ENCODE peak calls at places on chromosomes 6 and 20, in five cellular contexts. K is neural progenitor cell, N is IMR-90, D is astrocyte, X is mammary epithelial cell. J is an unnamed sample.

GRCh38 chr6:106894978-106895702 is 79.4 kb downstream of the CD24 start:
- DNase-seq in K (no peak), N (peak; percentile 11), D (peak; percentile 9), X (peak; percentile 78), J (no peak)

GRCh38 chr6:150485559-150486517 is 113.8 kb upstream of the PLEKHG1 start:
- DNase-seq in K (no peak), N (no peak), D (no peak), X (no peak), J (no peak)

GRCh38 chr6:167709196-167709595 is 117.5 kb upstream of the AFDN start:
- DNase-seq in K (no peak), N (no peak), D (no peak), X (no peak), J (no peak)

GRCh38 chr20:14334306-14334930 is 3.0 kb downstream of the FLRT3 start:
- DNase-seq in K (peak; percentile 87), N (peak; percentile 45), D (peak; percentile 18), X (peak; percentile 70), J (peak; percentile 89)

GRCh38 chr20:13995086-13995665 is at the start of gene MACROD2:
- DNase-seq in K (peak; percentile 98), N (peak; percentile 16), D (peak; percentile 58), X (peak; percentile 97), J (peak; percentile 94)

GRCh38 chr6:17281100-17281496 is at the start of gene RBM24:
- DNase-seq in K (peak; percentile 91), N (peak; percentile 79), D (peak; percentile 69), X (peak; percentile 44), J (peak; percentile 93)

GRCh38 chr20:61434361-61434781 is 182.3 kb downstream of the CDH4 start:
- DNase-seq in K (peak; percentile 67), N (peak; percentile 25), D (no peak), X (no peak), J (no peak)

GRCh38 chr6:4928426-4928825 is 75.4 kb downstream of the RPP40 start:
- DNase-seq in K (no peak), N (peak; percentile 55), D (peak; percentile 74), X (peak; percentile 37), J (peak; percentile 54)

GRCh38 chr6:150641398-150642139 is 41.9 kb downstream of the PLEKHG1 start:
- DNase-seq in K (no peak), N (no peak), D (peak; percentile 29), X (peak; percentile 26), J (no peak)

GRCh38 chr6:167726043-167726442 is 100.7 kb upstream of the AFDN start:
- DNase-seq in K (no peak), N (no peak), D (no peak), X (no peak), J (no peak)

GRCh38 chr6:136723780-136724179 is 68.5 kb downstream of the MAP3K5 start:
- DNase-seq in K (no peak), N (no peak), D (no peak), X (no peak), J (no peak)

GRCh38 chr6:158377866-158378265 is 65.6 kb downstream of the TULP4 start:
- DNase-seq in K (no peak), N (peak; percentile 77), D (peak; percentile 32), X (peak; percentile 97), J (peak; percentile 33)

GRCh38 chr20:61117725-61118124 is 134.3 kb upstream of the CDH4 start:
- DNase-seq in K (no peak), N (peak; percentile 80), D (peak; percentile 68), X (peak; percentile 2), J (peak; percentile 4)

GRCh38 chr6:16319813-16320532 is 81.6 kb downstream of the GMPR start:
- DNase-seq in K (no peak), N (peak; percentile 98), D (peak; percentile 97), X (peak; percentile 83), J (peak; percentile 96)

GRCh38 chr6:25013249-25013648 is 77.5 kb upstream of the RIPOR2 start:
- DNase-seq in K (no peak), N (no peak), D (no peak), X (no peak), J (no peak)

GRCh38 chr6:20331625-20332024 is 70.1 kb upstream of the E2F3 start:
- DNase-seq in K (no peak), N (no peak), D (no peak), X (no peak), J (no peak)

GRCh38 chr6:151430886-151431285 is 21.0 kb downstream of the RMND1 start:
- DNase-seq in K (peak; percentile 75), N (no peak), D (no peak), X (no peak), J (no peak)

GRCh38 chr6:21753571-21754108 is 160.1 kb downstream of the SOX4 start:
- DNase-seq in K (no peak), N (peak; percentile 97), D (peak; percentile 98), X (no peak), J (peak; percentile 79)

GRCh38 chr6:7500737-7501282 is 40.7 kb upstream of the DSP start:
- DNase-seq in K (no peak), N (no peak), D (no peak), X (no peak), J (no peak)

GRCh38 chr20:12156252-12156651 is 238.6 kb downstream of the BTBD3 start:
- DNase-seq in K (no peak), N (no peak), D (no peak), X (no peak), J (no peak)

GRCh38 chr6:12163149-12163548 is 127.0 kb upstream of the EDN1 start:
- DNase-seq in K (no peak), N (no peak), D (no peak), X (no peak), J (no peak)

GRCh38 chr6:145278163-145278807 is 457.0 kb downstream of the EPM2A start:
- DNase-seq in K (no peak), N (peak; percentile 68), D (peak; percentile 68), X (no peak), J (peak; percentile 19)

GRCh38 chr6:44056392-44057237 is 70.6 kb downstream of the MRPL14 start:
- DNase-seq in K (no peak), N (peak; percentile 90), D (peak; percentile 83), X (peak; percentile 14), J (no peak)

GRCh38 chr6:35019171-35019570 is 122.0 kb downstream of the TCP11 start:
- DNase-seq in K (no peak), N (no peak), D (no peak), X (no peak), J (no peak)

GRCh38 chr20:32737371-32738223 is 5.7 kb downstream of the COMMD7 start:
- DNase-seq in K (no peak), N (peak; percentile 91), D (peak; percentile 90), X (peak; percentile 54), J (peak; percentile 31)

GRCh38 chr6:10383312-10384063 is 31.4 kb downstream of the TFAP2A start:
- DNase-seq in K (peak; percentile 66), N (no peak), D (no peak), X (peak; percentile 41), J (peak; percentile 51)
- H3K4me3 ChIP-seq in K (peak overlapping the region; percentile 29), N (no peak overlapping the region), D (no peak overlapping the region), X (peak overlapping the region; percentile 41), J (no peak overlapping the region)

GRCh38 chr6:14661188-14661587 is 543.6 kb downstream of the CD83 start:
- DNase-seq in K (no peak), N (peak; percentile 89), D (no peak), X (peak; percentile 25), J (no peak)

GRCh38 chr6:14661696-14662095 is 544.1 kb downstream of the CD83 start:
- DNase-seq in K (peak; percentile 52), N (no peak), D (no peak), X (no peak), J (no peak)

GRCh38 chr6:14665827-14666724 is 548.5 kb downstream of the CD83 start:
- DNase-seq in K (no peak), N (peak; percentile 100), D (peak; percentile 96), X (peak; percentile 94), J (peak; percentile 70)

GRCh38 chr6:14664616-14665315 is 547.2 kb downstream of the CD83 start:
- DNase-seq in K (no peak), N (no peak), D (no peak), X (no peak), J (peak; percentile 19)

DNA sequence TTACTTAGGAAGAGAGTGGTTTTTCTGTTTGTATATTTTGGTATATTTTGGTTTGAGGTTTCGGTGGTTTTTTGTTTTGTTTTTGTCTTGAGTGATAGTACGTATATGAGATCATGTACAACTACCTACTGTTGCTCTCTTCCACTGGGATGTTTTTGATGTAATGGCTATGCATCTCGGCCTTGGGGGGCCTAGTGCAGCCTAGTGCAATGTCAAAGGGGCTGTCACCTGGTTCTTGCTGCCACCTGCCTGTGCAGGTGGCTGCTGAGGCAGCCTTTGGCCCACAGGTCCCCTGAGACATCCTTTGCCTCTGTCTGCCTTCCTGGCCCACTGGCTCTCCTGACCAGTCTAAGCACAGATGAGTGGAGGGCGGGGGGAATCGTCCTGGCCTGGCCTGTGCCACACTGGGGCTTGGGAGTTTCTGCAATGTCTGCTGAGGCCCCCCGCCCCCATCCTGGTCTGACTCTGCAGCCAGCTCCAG is 546.6 kb downstream of the CD83 start:
- DNase-seq in K (no peak), N (peak; percentile 56), D (no peak), X (no peak), J (no peak)
- H3K4me1 ChIP-seq in K (peaks cover 28% of the 10 kb centered on the region), N (peaks cover 20% of the 10 kb centered on the region), D (peaks cover 17% of the 10 kb centered on the region), X (peaks cover 23% of the 10 kb centered on the region), J (peaks cover 4% of the 10 kb centered on the region)

DNA sequence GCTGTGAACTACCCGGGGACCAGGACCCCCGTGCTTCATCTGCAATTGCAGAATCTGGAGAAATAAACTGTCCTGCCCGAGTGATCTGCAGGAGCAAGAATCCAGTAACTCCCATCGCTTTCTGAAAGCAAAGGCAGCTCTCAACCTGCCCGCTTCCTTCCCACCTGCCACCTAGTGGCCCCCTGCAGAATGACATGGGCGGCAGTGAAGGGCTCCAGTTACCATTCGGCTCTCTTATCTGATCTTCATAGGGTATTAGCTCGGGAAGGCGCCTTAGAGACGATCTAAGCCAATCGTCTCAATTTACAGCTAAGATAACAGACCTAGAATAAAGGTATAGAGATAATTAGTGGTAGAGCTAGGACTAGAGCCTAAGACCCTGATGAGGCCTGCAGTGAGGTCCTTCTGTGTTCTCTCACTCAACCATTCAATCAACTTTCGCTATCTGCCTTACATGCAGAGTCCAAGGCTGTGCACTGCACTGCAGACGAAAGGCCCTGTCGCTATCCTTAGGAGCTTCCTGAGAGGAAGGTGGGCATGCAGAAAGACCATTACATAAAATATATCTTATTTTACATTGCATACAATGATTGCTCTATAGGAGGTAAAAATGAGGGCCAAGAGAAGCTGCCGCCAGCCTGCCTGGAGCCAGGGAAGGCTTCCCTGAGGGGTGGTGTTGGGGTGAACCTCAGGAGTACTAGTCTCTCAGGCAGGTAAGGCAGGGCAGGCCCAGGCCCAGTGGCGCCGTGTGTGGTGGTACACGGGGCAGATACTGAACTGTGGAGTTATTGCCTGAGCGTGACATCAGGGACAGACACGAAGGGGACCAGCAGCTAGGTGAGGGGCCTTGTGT is 7.1 kb upstream of the PSMG4 start:
- DNase-seq in K (peak; percentile 90), N (peak; percentile 80), D (peak; percentile 55), X (peak; percentile 72), J (peak; percentile 94)
- H3K9ac ChIP-seq in K (no peak overlapping the region), N (no peak overlapping the region), D (no peak overlapping the region), X (no peak overlapping the region), J (no peak overlapping the region)

GRCh38 chr6:75813476-75814250 is 64.6 kb downstream of the MYO6 start:
- DNase-seq in K (no peak), N (no peak), D (no peak), X (peak; percentile 68), J (no peak)

GRCh38 chr6:75808507-75808906 is 59.5 kb downstream of the MYO6 start:
- DNase-seq in K (no peak), N (no peak), D (no peak), X (no peak), J (no peak)

GRCh38 chr6:75818061-75818855 is 69.2 kb downstream of the MYO6 start:
- DNase-seq in K (no peak), N (peak; percentile 56), D (peak; percentile 42), X (peak; percentile 57), J (peak; percentile 58)

GRCh38 chr6:75815756-75816155 is 66.7 kb downstream of the MYO6 start:
- DNase-seq in K (no peak), N (no peak), D (no peak), X (no peak), J (no peak)

GRCh38 chr6:75812560-75812959 is 63.5 kb downstream of the MYO6 start:
- DNase-seq in K (no peak), N (no peak), D (no peak), X (no peak), J (no peak)
- H3K4me3 ChIP-seq in K (no peak overlapping the region), N (no peak overlapping the region), D (no peak overlapping the region), X (no peak overlapping the region), J (no peak overlapping the region)

J was measured in adipocyte.